ENCODE peak calls at places on chromosomes 7 and 10, in four cellular contexts. One of them, this sample, is unnamed.

GRCh38 chr7:1957471-1958225 is 275.1 kb downstream of the MAD1L1 start:
- DNase-seq in HCT116: no peak
- DNase-seq in HepG2: no peak
- DNase-seq in K562: no peak
- DNase-seq in this sample: no peak

GRCh38 chr7:47537716-47538640 is 43.9 kb downstream of the TNS3 start:
- DNase-seq in HCT116: no peak
- DNase-seq in HepG2: no peak
- DNase-seq in K562: no peak
- DNase-seq in this sample: no peak

GRCh38 chr7:38584443-38585210 is 46.5 kb downstream of the AMPH start:
- DNase-seq in HCT116: no peak
- DNase-seq in HepG2: no peak
- DNase-seq in K562: no peak
- DNase-seq in this sample: no peak

GRCh38 chr7:79420464-79420863 is 33.0 kb downstream of the MAGI2 start:
- DNase-seq in HCT116: no peak
- DNase-seq in HepG2: peak; percentile 41
- DNase-seq in K562: no peak
- DNase-seq in this sample: peak; percentile 89

GRCh38 chr7:22332481-22332880 is 24.5 kb downstream of the RAPGEF5 start:
- DNase-seq in HCT116: no peak
- DNase-seq in HepG2: no peak
- DNase-seq in K562: no peak
- DNase-seq in this sample: no peak

GRCh38 chr10:12614390-12615003 is 265.1 kb downstream of the CAMK1D start:
- DNase-seq in HCT116: no peak
- DNase-seq in HepG2: no peak
- DNase-seq in K562: no peak
- DNase-seq in this sample: no peak

GRCh38 chr10:128398103-128398502 is 271.9 kb upstream of the MKI67 start:
- DNase-seq in HCT116: no peak
- DNase-seq in HepG2: no peak
- DNase-seq in K562: no peak
- DNase-seq in this sample: no peak

GRCh38 chr7:95609277-95609971 is 13.1 kb upstream of the PDK4 start:
- DNase-seq in HCT116: no peak
- DNase-seq in HepG2: peak; percentile 6
- DNase-seq in K562: no peak
- DNase-seq in this sample: peak; percentile 64

DNA sequence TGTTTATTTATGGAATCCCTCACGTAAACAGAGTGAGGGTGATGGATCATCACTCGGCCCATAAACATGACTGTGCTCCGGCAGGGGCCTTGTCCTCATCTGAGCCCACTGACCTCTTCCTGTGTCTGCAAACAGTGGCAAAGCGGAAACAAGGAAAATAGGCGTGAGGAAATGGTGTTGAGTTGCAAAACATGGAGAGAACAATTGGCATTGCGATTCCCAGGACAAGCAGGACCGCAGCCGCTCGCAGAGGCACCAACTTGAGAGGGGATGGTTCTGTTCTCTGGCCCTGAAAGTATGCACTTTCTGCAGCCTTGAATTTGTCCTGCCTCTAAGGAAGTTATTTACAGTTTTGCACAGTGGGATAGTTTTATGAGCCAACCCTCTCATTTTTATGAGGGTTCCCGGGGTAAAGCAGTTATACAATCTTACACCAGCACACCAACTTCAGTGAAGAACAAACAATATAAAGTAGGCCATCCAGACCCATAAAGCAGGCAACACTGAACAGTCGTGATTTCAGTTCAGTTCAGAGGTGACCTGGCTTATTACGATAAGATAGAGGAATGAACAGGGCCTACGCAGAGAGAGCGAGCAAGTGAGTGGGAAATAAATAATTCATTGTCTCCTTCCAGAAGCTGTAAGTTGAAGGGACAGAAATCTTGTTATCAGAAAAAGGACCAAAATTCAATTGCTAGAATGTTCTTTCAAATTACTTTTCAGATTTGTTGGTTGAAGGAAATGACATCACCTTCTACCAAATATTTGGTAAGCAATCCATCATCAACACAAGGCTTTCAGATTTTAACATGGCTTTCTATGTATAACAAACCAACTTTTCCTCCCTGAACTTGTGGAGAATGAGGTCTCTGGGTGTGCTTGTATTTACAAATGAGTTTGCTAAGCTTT is 248.2 kb upstream of the FZD8 start:
- DNase-seq in HCT116: no peak
- DNase-seq in HepG2: no peak
- DNase-seq in K562: no peak
- DNase-seq in this sample: no peak
- TF ChIP-seq TCF7L2 in HCT116: no peak
- TF ChIP-seq TCF7L2 in HepG2: no peak
- TF ChIP-seq TCF7L2 in K562: no peak
- TF ChIP-seq TCF7L2 in this sample: peak; percentile 95

GRCh38 chr7:55018361-55019328 is at the start of gene EGFR:
- DNase-seq in HCT116: peak; percentile 40
- DNase-seq in HepG2: no peak
- DNase-seq in K562: no peak
- DNase-seq in this sample: no peak

GRCh38 chr7:55019329-55019690 is 493 bp downstream of the EGFR start:
- DNase-seq in HCT116: no peak
- DNase-seq in HepG2: no peak
- DNase-seq in K562: no peak
- DNase-seq in this sample: no peak

GRCh38 chr7:55016061-55016745 is 2.6 kb upstream of the EGFR start:
- DNase-seq in HCT116: no peak
- DNase-seq in HepG2: no peak
- DNase-seq in K562: no peak
- DNase-seq in this sample: no peak

GRCh38 chr7:55017841-55018240 is 976 bp upstream of the EGFR start:
- DNase-seq in HCT116: no peak
- DNase-seq in HepG2: no peak
- DNase-seq in K562: no peak
- DNase-seq in this sample: no peak

GRCh38 chr7:55016746-55017090 is 2.1 kb upstream of the EGFR start:
- DNase-seq in HCT116: no peak
- DNase-seq in HepG2: no peak
- DNase-seq in K562: no peak
- DNase-seq in this sample: no peak
- H3K27me3 ChIP-seq in HCT116: no peaks in the 10 kb centered on the region
- H3K27me3 ChIP-seq in HepG2: peaks cover 32% of the 10 kb centered on the region
- H3K27me3 ChIP-seq in K562: peaks cover 2% of the 10 kb centered on the region
- H3K27me3 ChIP-seq in this sample: no peaks in the 10 kb centered on the region

GRCh38 chr10:77628906-77629730 is 8.5 kb downstream of the KCNMA1 start:
- DNase-seq in HCT116: no peak
- DNase-seq in HepG2: no peak
- DNase-seq in K562: no peak
- DNase-seq in this sample: peak; percentile 87
- H3K27ac ChIP-seq in HCT116: no peak overlapping the region
- H3K27ac ChIP-seq in HepG2: no peak overlapping the region
- H3K27ac ChIP-seq in K562: no peak overlapping the region
- H3K27ac ChIP-seq in this sample: peak overlapping the region; percentile 87

GRCh38 chr7:30831227-30831626 is 60.0 kb downstream of the MINDY4 start:
- DNase-seq in HCT116: no peak
- DNase-seq in HepG2: no peak
- DNase-seq in K562: no peak
- DNase-seq in this sample: no peak
- TF ChIP-seq TCF7L2 in HCT116: no peak
- TF ChIP-seq TCF7L2 in HepG2: no peak
- TF ChIP-seq TCF7L2 in K562: no peak
- TF ChIP-seq TCF7L2 in this sample: no peak

GRCh38 chr10:43361532-43362190 is 9.8 kb upstream of the FXYD4 start:
- DNase-seq in HCT116: no peak
- DNase-seq in HepG2: no peak
- DNase-seq in K562: no peak
- DNase-seq in this sample: no peak

GRCh38 chr10:43360086-43360485 is 11.3 kb upstream of the FXYD4 start:
- DNase-seq in HCT116: no peak
- DNase-seq in HepG2: no peak
- DNase-seq in K562: no peak
- DNase-seq in this sample: no peak

DNA sequence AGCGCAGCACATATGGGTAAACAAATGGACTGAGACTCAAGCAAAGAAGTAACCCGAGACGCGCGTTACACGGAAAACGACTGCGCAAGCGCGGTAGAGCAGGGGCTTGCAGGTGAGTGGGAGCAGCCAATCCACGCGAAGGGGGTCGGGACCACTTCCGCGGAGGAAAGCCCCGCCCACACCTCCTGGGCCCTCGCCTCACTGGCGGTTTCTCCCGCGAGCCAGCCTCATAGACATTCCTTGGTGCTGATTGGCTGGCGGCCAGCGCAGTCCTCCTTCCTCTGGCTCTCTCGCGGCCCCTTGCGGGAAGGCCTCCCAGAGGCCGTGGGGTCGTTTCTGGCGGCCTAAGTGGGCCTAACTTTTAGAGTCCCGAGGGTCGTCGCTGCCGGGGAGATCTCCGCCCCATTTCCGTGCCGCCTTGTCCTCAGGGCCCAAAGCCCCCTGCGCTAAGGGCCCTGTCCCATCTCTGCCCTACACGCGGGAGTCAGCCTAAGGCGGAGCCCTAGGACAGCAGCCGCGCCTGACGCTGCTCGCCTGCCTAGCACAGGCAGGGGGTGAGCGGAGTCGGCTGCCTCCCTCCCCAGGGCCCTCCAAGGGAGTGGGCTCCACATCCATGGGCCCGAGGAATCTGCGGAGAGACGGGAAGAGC is 9.1 kb upstream of the FXYD4 start:
- DNase-seq in HCT116: peak; percentile 96
- DNase-seq in HepG2: no peak
- DNase-seq in K562: no peak
- DNase-seq in this sample: no peak
- H3K27me3 ChIP-seq in HCT116: no peaks in the 10 kb centered on the region
- H3K27me3 ChIP-seq in HepG2: no peaks in the 10 kb centered on the region
- H3K27me3 ChIP-seq in K562: peaks cover 3% of the 10 kb centered on the region
- H3K27me3 ChIP-seq in this sample: no peaks in the 10 kb centered on the region

GRCh38 chr10:100741386-100742066 is 3.9 kb upstream of the PAX2 start:
- DNase-seq in HCT116: no peak
- DNase-seq in HepG2: no peak
- DNase-seq in K562: no peak
- DNase-seq in this sample: no peak

GRCh38 chr10:100739516-100740368 is 5.6 kb upstream of the PAX2 start:
- DNase-seq in HCT116: no peak
- DNase-seq in HepG2: peak; percentile 41
- DNase-seq in K562: no peak
- DNase-seq in this sample: no peak

GRCh38 chr10:100742936-100743335 is 2.4 kb upstream of the PAX2 start:
- DNase-seq in HCT116: no peak
- DNase-seq in HepG2: no peak
- DNase-seq in K562: no peak
- DNase-seq in this sample: no peak

GRCh38 chr10:100742067-100742771 is 3.2 kb upstream of the PAX2 start:
- DNase-seq in HCT116: no peak
- DNase-seq in HepG2: no peak
- DNase-seq in K562: no peak
- DNase-seq in this sample: no peak

DNA sequence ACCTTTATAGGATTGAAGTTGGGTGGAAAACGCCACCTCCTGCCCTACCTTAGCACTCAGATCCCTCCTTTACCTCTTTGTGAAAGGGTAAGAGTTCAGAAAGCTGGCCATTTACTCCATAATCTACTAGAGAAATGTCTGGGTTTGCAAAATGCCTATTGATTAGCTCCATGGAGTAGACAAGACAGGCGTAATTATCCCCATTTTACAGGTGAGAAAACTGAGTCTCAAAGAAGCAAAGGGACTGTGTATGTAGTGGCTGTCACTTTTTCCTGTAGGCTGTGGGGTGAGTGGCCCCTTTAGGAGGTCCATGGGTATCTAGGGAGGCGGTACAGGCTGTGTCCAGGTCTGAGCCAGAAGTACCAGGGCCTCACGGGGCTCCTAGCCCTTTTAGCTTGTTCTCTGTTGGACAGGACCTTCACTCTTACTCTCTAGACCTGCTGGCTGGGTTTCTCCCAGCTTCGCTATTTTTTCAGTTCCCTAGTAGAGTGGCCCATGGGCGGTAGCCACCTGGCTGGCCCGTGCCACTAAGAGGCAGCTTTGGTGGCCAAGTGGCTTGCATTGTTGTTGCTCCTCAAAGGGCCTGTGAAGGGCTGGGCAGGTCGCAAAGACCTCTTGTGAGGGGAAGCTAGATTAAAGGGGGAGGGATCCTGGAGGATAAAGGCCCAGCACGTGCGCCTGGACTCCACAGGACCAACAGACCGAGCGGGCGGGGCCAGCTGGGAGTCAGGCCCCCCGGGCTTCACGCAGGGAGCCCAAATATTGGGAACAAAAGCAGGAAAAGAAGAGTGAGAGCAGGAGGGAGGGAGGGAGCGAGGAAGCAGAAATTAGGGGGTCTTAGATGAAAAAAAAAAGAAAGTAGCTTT is 4.7 kb upstream of the PAX2 start:
- DNase-seq in HCT116: no peak
- DNase-seq in HepG2: no peak
- DNase-seq in K562: no peak
- DNase-seq in this sample: no peak
- H3K27ac ChIP-seq in HCT116: no peak overlapping the region
- H3K27ac ChIP-seq in HepG2: no peak overlapping the region
- H3K27ac ChIP-seq in K562: no peak overlapping the region
- H3K27ac ChIP-seq in this sample: peak overlapping the region; percentile 99

DNA sequence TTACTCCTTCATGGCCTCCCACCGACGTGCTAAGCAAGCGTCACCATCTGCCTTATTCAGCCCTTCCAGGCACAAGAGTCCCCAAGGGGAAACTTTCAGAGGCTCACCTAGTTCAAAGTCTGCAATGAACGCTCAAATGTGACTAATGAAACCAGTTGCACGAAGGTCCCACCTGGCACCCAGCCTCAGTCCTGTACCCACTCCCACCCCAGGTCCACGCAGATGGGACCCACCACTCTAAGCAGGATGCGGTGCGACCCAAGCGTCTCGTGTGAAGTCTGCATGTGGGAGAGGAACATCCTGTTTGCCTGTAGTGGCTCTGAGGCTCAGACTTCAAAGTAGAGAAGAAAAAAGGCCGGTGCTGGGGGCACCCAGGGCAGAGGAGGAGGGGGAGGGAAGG is 40.3 kb downstream of the RGS10 start:
- DNase-seq in HCT116: no peak
- DNase-seq in HepG2: no peak
- DNase-seq in K562: no peak
- DNase-seq in this sample: no peak
- TF ChIP-seq TCF7L2 in HCT116: no peak
- TF ChIP-seq TCF7L2 in HepG2: no peak
- TF ChIP-seq TCF7L2 in K562: no peak
- TF ChIP-seq TCF7L2 in this sample: no peak

GRCh38 chr10:101273330-101273729 is 44.1 kb upstream of the LBX1 start:
- DNase-seq in HCT116: no peak
- DNase-seq in HepG2: no peak
- DNase-seq in K562: no peak
- DNase-seq in this sample: no peak
- H3K27me3 ChIP-seq in HCT116: no peaks in the 10 kb centered on the region
- H3K27me3 ChIP-seq in HepG2: peaks cover 10% of the 10 kb centered on the region
- H3K27me3 ChIP-seq in K562: peaks cover 3% of the 10 kb centered on the region
- H3K27me3 ChIP-seq in this sample: no peaks in the 10 kb centered on the region

This sample was measured in Panc1.